ENCODE peak calls at places on chromosomes 16 and 17, in eight cellular contexts. R is GM23338, Z is MM.1S, N is IMR-90, P is fibroblast of lung, Q is PC-3, O is neuronal stem cell, B is PC-9. E is an unnamed sample.

GRCh38 chr16:69187891-69188451 is 1.0 kb downstream of the SNTB2 start:
- DNase-seq in R (peak; percentile 50), O (peak; percentile 31), Z (peak; percentile 60), Q (peak; percentile 36), N (no peak), B (peak; percentile 37), P (peak; percentile 46), E (peak; percentile 67)

GRCh38 chr17:82848022-82848592 is 8.3 kb upstream of the ZNF750 start:
- DNase-seq in Z (no peak), Q (no peak), R (no peak), B (peak; percentile 89), N (peak; percentile 79), O (no peak), P (peak; percentile 76), E (peak; percentile 16)

GRCh38 chr17:2905697-2906595 is 109.7 kb downstream of the RAP1GAP2 start:
- DNase-seq in Z (no peak), Q (no peak), O (no peak), R (no peak), P (no peak), B (no peak), N (no peak), E (no peak)

GRCh38 chr16:23064642-23065041 is 84.6 kb downstream of the USP31 start:
- DNase-seq in O (no peak), P (no peak), Q (no peak), Z (no peak), N (no peak), B (no peak), R (no peak), E (no peak)

GRCh38 chr16:10878644-10879498 is 1.9 kb downstream of the CIITA start:
- DNase-seq in B (peak; percentile 47), N (peak; percentile 19), R (peak; percentile 63), Z (peak; percentile 85), Q (peak; percentile 21), P (peak; percentile 20), O (no peak), E (no peak)

GRCh38 chr17:43940630-43941029 is 1.6 kb downstream of the PPY start:
- DNase-seq in B (no peak), N (peak; percentile 35), Z (peak; percentile 24), O (peak; percentile 39), P (no peak), R (peak; percentile 84), Q (peak; percentile 60), E (peak; percentile 16)

GRCh38 chr16:1372292-1372950 is 20.7 kb downstream of the GNPTG start:
- DNase-seq in B (no peak), R (no peak), Q (no peak), Z (no peak), P (no peak), N (no peak), O (no peak), E (no peak)

GRCh38 chr17:48548687-48549621 is 4.0 kb upstream of the HOXB2 start:
- DNase-seq in R (no peak), B (no peak), Q (no peak), P (peak; percentile 29), N (peak; percentile 29), O (no peak), Z (no peak), E (no peak)

GRCh38 chr17:67474081-67474661 is 97.1 kb downstream of the PITPNC1 start:
- DNase-seq in N (peak; percentile 39), P (peak; percentile 80), B (no peak), R (peak; percentile 47), Z (no peak), Q (no peak), O (no peak), E (peak; percentile 20)

GRCh38 chr16:26363581-26363980 is 671.8 kb downstream of the HS3ST4 start:
- DNase-seq in R (no peak), O (no peak), Q (no peak), P (no peak), B (no peak), N (no peak), Z (no peak), E (no peak)

GRCh38 chr16:69593756-69594155 is 28.0 kb downstream of the NFAT5 start:
- DNase-seq in B (no peak), Z (no peak), O (no peak), R (no peak), Q (no peak), N (no peak), P (no peak), E (no peak)

GRCh38 chr16:73232555-73233422 is 184.9 kb upstream of the ZFHX3 start:
- DNase-seq in Q (peak; percentile 7), O (no peak), P (peak; percentile 97), B (no peak), N (peak; percentile 100), R (no peak), Z (no peak), E (no peak)

GRCh38 chr17:44922746-44923470 is 7.6 kb upstream of the GFAP start:
- DNase-seq in B (no peak), Z (no peak), P (no peak), Q (no peak), O (no peak), N (no peak), R (no peak), E (no peak)

GRCh38 chr16:78118469-78119025 is 19.1 kb downstream of the WWOX start:
- DNase-seq in N (no peak), B (no peak), Q (no peak), O (no peak), Z (no peak), R (no peak), P (no peak), E (no peak)

GRCh38 chr17:21313320-21313719 is 28.8 kb downstream of the MAP2K3 start:
- DNase-seq in O (no peak), R (no peak), B (no peak), N (no peak), Z (no peak), Q (no peak), P (no peak), E (no peak)

GRCh38 chr16:49462356-49462988 is 88.9 kb downstream of the C16orf78 start:
- DNase-seq in O (no peak), N (no peak), Z (no peak), P (no peak), B (no peak), R (no peak), Q (no peak), E (no peak)

GRCh38 chr17:32489320-32490100 is 2.7 kb downstream of the CDK5R1 start:
- DNase-seq in Z (no peak), N (no peak), R (no peak), B (no peak), Q (no peak), O (no peak), P (no peak), E (no peak)

GRCh38 chr17:7685533-7686220 is 1.6 kb downstream of the TP53 start:
- DNase-seq in N (peak; percentile 92), B (peak; percentile 81), Q (peak; percentile 90), P (peak; percentile 94), R (peak; percentile 98), Z (peak; percentile 92), O (no peak), E (peak; percentile 92)

GRCh38 chr16:67987460-67988160 is 7.3 kb upstream of the DPEP3 start:
- DNase-seq in Z (no peak), B (no peak), P (peak; percentile 31), Q (peak; percentile 18), R (no peak), O (no peak), N (no peak), E (peak; percentile 33)

GRCh38 chr17:10631048-10631700 is 25.9 kb downstream of the MYH3 start:
- DNase-seq in R (peak; percentile 50), Q (peak; percentile 29), Z (peak; percentile 10), O (no peak), N (peak; percentile 10), B (no peak), P (no peak), E (peak; percentile 26)

GRCh38 chr17:11986939-11987329 is 10.3 kb downstream of the ZNF18 start:
- DNase-seq in Q (peak; percentile 84), B (peak; percentile 37), Z (no peak), O (peak; percentile 24), N (peak; percentile 60), P (peak; percentile 41), R (peak; percentile 70), E (peak; percentile 72)

GRCh38 chr16:88569614-88569984 is 604 bp upstream of the ZC3H18 start:
- DNase-seq in N (peak; percentile 7), R (peak; percentile 34), Q (no peak), Z (peak; percentile 6), P (peak; percentile 4), O (no peak), B (no peak), E (no peak)

DNA sequence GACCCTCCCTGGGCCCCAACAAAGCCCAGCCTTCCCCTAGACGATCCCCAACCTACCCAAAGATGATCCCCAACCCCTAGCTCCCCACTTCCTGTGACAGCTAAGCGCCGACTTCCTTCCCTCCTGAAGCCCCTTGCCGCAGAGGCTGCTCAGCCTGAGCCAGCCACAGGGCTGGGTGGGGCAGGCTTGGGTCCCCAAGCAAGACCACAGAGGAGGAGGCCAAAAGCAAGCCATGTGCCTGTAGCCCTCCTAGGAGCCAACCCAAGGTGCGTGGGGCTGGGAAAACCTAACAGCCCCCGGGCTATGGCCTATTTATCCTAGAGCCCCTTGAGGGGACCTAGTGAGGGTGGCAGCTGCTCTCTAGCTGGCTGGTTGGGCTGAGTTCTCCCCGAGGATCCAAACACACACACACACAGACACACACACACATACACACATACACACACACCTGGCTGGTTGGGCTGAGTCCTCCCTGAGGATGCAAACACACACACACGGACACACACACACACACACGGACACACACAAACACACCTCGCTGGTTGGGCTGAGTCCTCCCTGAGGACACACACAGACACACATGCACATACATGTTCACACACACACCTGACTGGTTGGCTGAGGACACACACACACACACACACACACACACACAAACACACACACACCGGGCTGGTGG is 4.8 kb downstream of the ARRB2 start:
- DNase-seq in Q (no peak), B (no peak), R (no peak), P (no peak), N (no peak), Z (no peak), O (no peak), E (no peak)
- H3K4me2 ChIP-seq in Q (no peak overlapping the region), B (no peak overlapping the region), R (no peak overlapping the region), P (no peak overlapping the region), N (no peak overlapping the region), Z (no peak overlapping the region), O (no peak overlapping the region), E (no peak overlapping the region)

GRCh38 chr17:40327244-40327666 is 18.3 kb downstream of the RARA start:
- DNase-seq in Z (no peak), R (no peak), Q (no peak), P (no peak), O (no peak), N (no peak), B (no peak), E (no peak)
- H3K36me3 ChIP-seq in Z (peaks cover 6% of the 10 kb centered on the region), R (no peaks in the 10 kb centered on the region), Q (no peaks in the 10 kb centered on the region), P (peaks cover 2% of the 10 kb centered on the region), O (no peaks in the 10 kb centered on the region), N (peaks cover 4% of the 10 kb centered on the region), B (no peaks in the 10 kb centered on the region), E (peaks cover 3% of the 10 kb centered on the region)

GRCh38 chr17:19238167-19238505 is 970 bp downstream of the EPN2 start:
- DNase-seq in R (peak; percentile 73), Z (peak; percentile 10), P (no peak), Q (peak; percentile 45), B (no peak), O (peak; percentile 15), N (no peak), E (peak; percentile 27)
- H2AFZ ChIP-seq in R (peak overlapping the region; percentile 76), Z (peak overlapping the region; percentile 98), P (no peak overlapping the region), Q (peak overlapping the region; percentile 83), B (peak overlapping the region; percentile 86), O (peak overlapping the region; percentile 98), N (peak overlapping the region; percentile 95), E (peak overlapping the region; percentile 57)

DNA sequence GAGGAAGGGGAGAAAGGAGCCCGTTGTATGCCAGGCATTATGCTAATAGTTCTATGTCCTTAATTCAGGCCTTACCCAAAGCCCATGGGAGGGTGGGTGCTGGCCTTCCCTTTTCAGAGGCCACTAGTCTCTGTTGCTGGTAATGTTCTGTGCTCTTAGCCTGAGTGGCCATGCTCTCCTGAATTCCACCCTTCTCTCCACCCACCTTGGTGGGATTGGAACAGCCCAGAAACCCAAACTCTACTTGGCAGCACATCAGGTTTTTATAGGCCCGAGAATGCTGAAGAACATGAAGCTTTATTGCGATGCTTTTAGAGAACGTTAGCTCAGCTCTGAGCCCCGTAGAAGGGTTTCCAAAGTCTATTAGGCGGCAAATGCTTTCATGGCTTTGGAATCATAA is 209.2 kb downstream of the MSI2 start:
- DNase-seq in Z (no peak), Q (no peak), N (no peak), R (no peak), B (no peak), P (peak; percentile 50), O (no peak), E (no peak)
- H3K4me2 ChIP-seq in Z (no peak overlapping the region), Q (no peak overlapping the region), N (no peak overlapping the region), R (peak overlapping the region; percentile 66), B (no peak overlapping the region), P (no peak overlapping the region), O (no peak overlapping the region), E (no peak overlapping the region)

E was measured in endothelial cell of umbilical vein.